ENCODE peak calls at places on chromosomes 11 and 22, in nine cellular contexts. W, I, E, A, F, V, H, J and D are unnamed samples.

GRCh38 chr22:50608996-50609395 is 8.4 kb downstream of the MAPK8IP2 start:
- DNase-seq in W (no peak), I (no peak), E (no peak), A (no peak), F (no peak), V (no peak), H (no peak), J (no peak), D (peak)

GRCh38 chr11:24348908-24349307 is 147.9 kb upstream of the LUZP2 start:
- DNase-seq in W (no peak), I (no peak), E (no peak), A (no peak), F (no peak), V (no peak), H (no peak), J (no peak), D (no peak)

GRCh38 chr11:133955091-133955846 is 1.5 kb downstream of the IGSF9B start:
- DNase-seq in W (no peak), I (no peak), E (peak), A (no peak), F (no peak), V (peak), H (no peak), J (no peak), D (peak)

GRCh38 chr22:42090596-42091445 is at the start of gene NDUFA6:
- DNase-seq in W (peak), I (peak), E (peak), A (peak), F (peak), V (peak), H (peak), J (peak), D (peak)

GRCh38 chr11:44301856-44302231 is 8.1 kb downstream of the ALX4 start:
- DNase-seq in W (no peak), I (peak), E (no peak), A (no peak), F (no peak), V (no peak), H (no peak), J (peak), D (no peak)

GRCh38 chr11:62057069-62057468 is 66.7 kb upstream of the INCENP start:
- DNase-seq in W (no peak), I (no peak), E (no peak), A (no peak), F (no peak), V (no peak), H (no peak), J (no peak), D (no peak)

GRCh38 chr11:6320411-6321207 is at the start of gene CAVIN3:
- DNase-seq in W (peak), I (peak), E (peak), A (peak), F (peak), V (peak), H (no peak), J (peak), D (peak)

GRCh38 chr11:131522851-131523250 is 152.4 kb downstream of the NTM start:
- DNase-seq in W (no peak), I (no peak), E (no peak), A (no peak), F (no peak), V (no peak), H (no peak), J (no peak), D (no peak)

GRCh38 chr11:75633409-75634011 is 35.3 kb downstream of the MAP6 start:
- DNase-seq in W (no peak), I (no peak), E (no peak), A (no peak), F (no peak), V (no peak), H (no peak), J (no peak), D (no peak)

GRCh38 chr11:85759915-85760314 is 51.0 kb downstream of the SYTL2 start:
- DNase-seq in W (peak), I (peak), E (no peak), A (no peak), F (no peak), V (no peak), H (no peak), J (peak), D (no peak)

GRCh38 chr22:18929459-18929858 is 6.6 kb downstream of the PRODH start:
- DNase-seq in W (no peak), I (no peak), E (no peak), A (peak), F (no peak), V (no peak), H (no peak), J (no peak), D (no peak)

GRCh38 chr11:4539603-4540219 is 5.3 kb upstream of the OR52M1 start:
- DNase-seq in W (peak), I (peak), E (peak), A (peak), F (peak), V (peak), H (peak), J (peak), D (no peak)

GRCh38 chr11:36231300-36231699 is 57.9 kb downstream of the COMMD9 start:
- DNase-seq in W (peak), I (no peak), E (no peak), A (no peak), F (no peak), V (no peak), H (no peak), J (peak), D (no peak)

GRCh38 chr11:121152764-121153163 is 51.7 kb downstream of the TECTA start:
- DNase-seq in W (no peak), I (no peak), E (no peak), A (no peak), F (no peak), V (no peak), H (no peak), J (no peak), D (no peak)

GRCh38 chr11:43874738-43875137 is 5.9 kb upstream of the ALKBH3 start:
- DNase-seq in W (no peak), I (no peak), E (no peak), A (no peak), F (no peak), V (no peak), H (no peak), J (no peak), D (no peak)

GRCh38 chr11:60925685-60926267 is 1.5 kb downstream of the TMEM132A start:
- DNase-seq in W (peak), I (peak), E (no peak), A (no peak), F (no peak), V (no peak), H (no peak), J (peak), D (no peak)

GRCh38 chr11:2537896-2538855 is 93.4 kb downstream of the KCNQ1 start:
- DNase-seq in W (no peak), I (no peak), E (peak), A (peak), F (peak), V (no peak), H (no peak), J (no peak), D (peak)

GRCh38 chr11:122642971-122643370 is 12.6 kb upstream of the UBASH3B start:
- DNase-seq in W (peak), I (peak), E (no peak), A (no peak), F (no peak), V (no peak), H (no peak), J (peak), D (no peak)

GRCh38 chr11:35394941-35395340 is 24.4 kb downstream of the SLC1A2 start:
- DNase-seq in W (no peak), I (no peak), E (no peak), A (no peak), F (no peak), V (no peak), H (no peak), J (no peak), D (no peak)

GRCh38 chr22:31659246-31659645 is 2.8 kb downstream of the PISD start:
- DNase-seq in W (no peak), I (no peak), E (no peak), A (no peak), F (no peak), V (no peak), H (no peak), J (no peak), D (no peak)

GRCh38 chr11:9972917-9973504 is 309.1 kb downstream of the SWAP70 start:
- DNase-seq in W (peak), I (peak), E (no peak), A (no peak), F (no peak), V (no peak), H (peak), J (peak), D (no peak)

GRCh38 chr11:118885831-118886571 is 2.3 kb downstream of the CXCR5 start:
- DNase-seq in W (no peak), I (no peak), E (no peak), A (no peak), F (no peak), V (no peak), H (no peak), J (no peak), D (no peak)

GRCh38 chr11:114243461-114244372 is 52.5 kb upstream of the NNMT start:
- DNase-seq in W (no peak), I (no peak), E (no peak), A (peak), F (no peak), V (no peak), H (no peak), J (no peak), D (no peak)

GRCh38 chr11:122816701-122817100 is 21.6 kb upstream of the CRTAM start:
- DNase-seq in W (no peak), I (no peak), E (no peak), A (no peak), F (no peak), V (no peak), H (no peak), J (no peak), D (no peak)

GRCh38 chr11:132187814-132188213 is 817.4 kb downstream of the NTM start:
- DNase-seq in W (peak), I (no peak), E (no peak), A (no peak), F (no peak), V (no peak), H (no peak), J (no peak), D (no peak)

GRCh38 chr11:10878408-10879214 is 20.8 kb upstream of the ZBED5 start:
- DNase-seq in W (peak), I (peak), E (no peak), A (no peak), F (no peak), V (no peak), H (peak), J (peak), D (no peak)

GRCh38 chr22:42544686-42545085 is 9.1 kb upstream of the SERHL2 start:
- DNase-seq in W (peak), I (peak), E (no peak), A (no peak), F (no peak), V (no peak), H (no peak), J (no peak), D (no peak)

GRCh38 chr11:59559886-59560285 is 48.5 kb downstream of the OR4D9 start:
- DNase-seq in W (no peak), I (no peak), E (no peak), A (no peak), F (no peak), V (no peak), H (peak), J (no peak), D (no peak)
- H3K27ac ChIP-seq in W (no peak), I (no peak), E (no peak), A (peak), F (no peak), V (peak), H (no peak), J (no peak), D (peak)

DNA sequence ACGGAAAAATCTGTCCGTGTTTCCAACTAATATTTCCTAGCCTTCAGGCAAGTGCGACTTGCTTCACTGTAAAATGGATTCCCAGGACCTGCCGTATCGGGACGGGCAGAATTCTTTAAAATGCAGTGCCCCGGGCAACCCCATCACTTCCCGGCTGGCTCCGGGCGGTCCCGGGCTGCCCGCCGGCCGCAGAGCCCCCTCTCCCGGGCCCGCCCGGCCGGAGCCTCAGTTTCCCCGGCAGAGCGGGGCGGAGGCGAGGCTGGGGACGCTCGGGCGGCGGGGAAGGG is 84.1 kb upstream of the WNT7B start:
- DNase-seq in W (no peak), I (no peak), E (no peak), A (no peak), F (no peak), V (no peak), H (no peak), J (no peak), D (no peak)
- H3K4me3 ChIP-seq in W (no peak), I (no peak), E (no peak), A (peak), F (no peak), V (peak), H (no peak), J (no peak), D (no peak)

DNA sequence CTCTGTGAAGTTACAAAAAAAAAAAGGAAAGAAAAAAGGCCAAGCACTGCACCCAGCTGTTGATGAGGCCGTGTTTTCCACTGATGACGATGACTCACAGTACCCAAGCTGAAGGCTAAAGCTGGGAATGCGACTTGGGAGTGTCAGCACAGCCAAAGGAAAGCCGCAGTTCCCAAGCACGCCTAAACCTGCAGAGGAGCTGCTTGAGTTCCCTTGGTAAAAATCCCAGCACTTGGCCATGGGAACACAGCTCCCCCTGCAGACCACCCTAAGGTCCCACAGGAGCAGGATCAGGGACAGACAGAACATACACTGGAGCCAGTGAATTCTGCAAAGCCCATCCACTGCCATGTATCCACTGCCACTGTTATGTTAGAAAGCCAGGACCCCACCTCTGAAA is 39.9 kb downstream of the SERGEF start:
- DNase-seq in W (peak), I (peak), E (peak), A (no peak), F (no peak), V (no peak), H (no peak), J (peak), D (peak)
- TF ChIP-seq CTCF in W (peak), I (peak), E (peak), A (peak), F (peak), V (peak), H (peak), J (peak), D (peak)

GRCh38 chr11:107856981-107857517 is 1.5 kb downstream of the SLC35F2 start:
- DNase-seq in W (no peak), I (peak), E (no peak), A (no peak), F (no peak), V (no peak), H (no peak), J (peak), D (peak)
- H3K27ac ChIP-seq in W (no peak), I (peak), E (no peak), A (peak), F (no peak), V (peak), H (no peak), J (peak), D (no peak)

DNA sequence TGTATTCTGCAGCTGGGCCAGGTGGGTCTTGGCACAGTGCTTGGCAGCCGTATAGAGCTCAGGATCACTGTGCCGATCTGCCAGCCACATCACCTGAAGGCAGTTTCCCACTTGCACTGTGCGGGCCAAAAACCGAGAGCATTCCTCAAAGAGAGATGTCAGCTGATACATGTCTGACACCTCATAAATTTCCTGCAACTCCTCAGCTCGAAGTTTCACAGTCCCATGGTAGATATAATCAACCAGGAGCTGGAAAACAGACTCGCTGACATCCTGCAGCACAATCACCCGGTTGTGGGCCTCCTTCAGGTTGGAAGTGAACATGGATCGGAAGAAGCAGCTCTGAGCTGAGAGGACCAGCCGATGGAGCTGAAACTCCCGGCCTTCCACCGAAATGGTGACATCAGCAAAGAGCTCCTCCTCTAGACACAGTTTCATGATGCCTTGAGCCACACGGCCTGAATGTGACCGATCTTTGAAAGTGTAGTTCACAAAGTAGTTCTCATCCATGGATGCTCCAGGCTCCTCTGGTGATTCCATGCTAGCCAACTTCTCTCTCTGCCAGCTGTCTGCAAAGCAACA is 1.2 kb downstream of the KBTBD4 start:
- DNase-seq in W (no peak), I (no peak), E (no peak), A (no peak), F (no peak), V (no peak), H (no peak), J (no peak), D (no peak)
- H3K4me3 ChIP-seq in W (peak), I (peak), E (no peak), A (peak), F (no peak), V (peak), H (peak), J (peak), D (peak)

GRCh38 chr11:396948-397548 is 3.0 kb downstream of the PKP3 start:
- DNase-seq in W (peak), I (no peak), E (peak), A (no peak), F (no peak), V (no peak), H (no peak), J (no peak), D (no peak)

GRCh38 chr11:395866-396265 is 1.9 kb downstream of the PKP3 start:
- DNase-seq in W (no peak), I (no peak), E (no peak), A (no peak), F (no peak), V (no peak), H (no peak), J (no peak), D (no peak)

GRCh38 chr11:394034-394857 is at the start of gene PKP3:
- DNase-seq in W (peak), I (peak), E (peak), A (no peak), F (peak), V (no peak), H (no peak), J (peak), D (no peak)

GRCh38 chr11:394858-395655 is 1.0 kb downstream of the PKP3 start:
- DNase-seq in W (no peak), I (no peak), E (no peak), A (no peak), F (no peak), V (no peak), H (no peak), J (no peak), D (no peak)

GRCh38 chr11:396511-396947 is 2.5 kb downstream of the PKP3 start:
- DNase-seq in W (no peak), I (peak), E (no peak), A (no peak), F (no peak), V (no peak), H (no peak), J (no peak), D (no peak)
- TF ChIP-seq CTCF in W (peak), I (no peak), E (peak), A (no peak), F (no peak), V (no peak), H (no peak), J (peak), D (no peak)

GRCh38 chr11:46238078-46238966 is 39.1 kb upstream of the CREB3L1 start:
- DNase-seq in W (peak), I (peak), E (peak), A (peak), F (peak), V (no peak), H (no peak), J (no peak), D (peak)

GRCh38 chr11:46240371-46240770 is 37.1 kb upstream of the CREB3L1 start:
- DNase-seq in W (no peak), I (no peak), E (no peak), A (no peak), F (no peak), V (no peak), H (no peak), J (no peak), D (no peak)

GRCh38 chr11:46239801-46240061 is 37.7 kb upstream of the CREB3L1 start:
- DNase-seq in W (peak), I (no peak), E (no peak), A (no peak), F (no peak), V (no peak), H (no peak), J (no peak), D (no peak)

GRCh38 chr11:46240861-46241260 is 36.6 kb upstream of the CREB3L1 start:
- DNase-seq in W (no peak), I (no peak), E (no peak), A (no peak), F (no peak), V (no peak), H (no peak), J (no peak), D (no peak)

GRCh38 chr11:46238967-46239800 is 38.3 kb upstream of the CREB3L1 start:
- DNase-seq in W (peak), I (peak), E (peak), A (peak), F (peak), V (peak), H (peak), J (peak), D (peak)
- H3K27ac ChIP-seq in W (peak), I (peak), E (peak), A (peak), F (no peak), V (peak), H (no peak), J (no peak), D (no peak)